ENCODE peak calls at places on chromosome 4, in four cellular contexts. L, W, D and C are unnamed samples.

GRCh38 chr4:34731045-34731444 is 1513.3 kb downstream of the ARAP2 start:
- DNase-seq in L (no peak), W (peak), D (no peak), C (no peak)

GRCh38 chr4:14984452-14984851 is 17.8 kb upstream of the CPEB2 start:
- DNase-seq in L (no peak), W (peak), D (no peak), C (no peak)

GRCh38 chr4:108651068-108651794 is 832 bp downstream of the OSTC start:
- DNase-seq in L (peak), W (peak), D (no peak), C (no peak)

GRCh38 chr4:93772858-93773257 is 55.7 kb upstream of the ATOH1 start:
- DNase-seq in L (no peak), W (no peak), D (no peak), C (no peak)

GRCh38 chr4:100510551-100510950 is 7.3 kb downstream of the EMCN start:
- DNase-seq in L (no peak), W (no peak), D (no peak), C (no peak)

GRCh38 chr4:154973636-154974035 is 192.6 kb downstream of the RBM46 start:
- DNase-seq in L (no peak), W (no peak), D (no peak), C (no peak)

GRCh38 chr4:183721207-183722081 is 62.4 kb downstream of the TRAPPC11 start:
- DNase-seq in L (peak), W (peak), D (no peak), C (no peak)

GRCh38 chr4:110198472-110199419 is at the start of gene ELOVL6:
- DNase-seq in L (peak), W (peak), D (peak), C (peak)

GRCh38 chr4:148770848-148771247 is 328.6 kb upstream of the NR3C2 start:
- DNase-seq in L (no peak), W (no peak), D (no peak), C (no peak)

GRCh38 chr4:13328591-13328990 is 155.5 kb downstream of the RAB28 start:
- DNase-seq in L (no peak), W (no peak), D (no peak), C (no peak)

GRCh38 chr4:9602389-9602914 is 158.2 kb downstream of the DEFB131A start:
- DNase-seq in L (no peak), W (no peak), D (no peak), C (no peak)

GRCh38 chr4:59571805-59572430 is 1628.2 kb upstream of the ADGRL3 start:
- DNase-seq in L (no peak), W (no peak), D (no peak), C (no peak)

GRCh38 chr4:150217192-150217591 is 138.9 kb downstream of the DCLK2 start:
- DNase-seq in L (peak), W (peak), D (no peak), C (no peak)

GRCh38 chr4:115790812-115791211 is 677.4 kb upstream of the NDST4 start:
- DNase-seq in L (no peak), W (no peak), D (no peak), C (no peak)

GRCh38 chr4:121220698-121221097 is 56.6 kb upstream of the TNIP3 start:
- DNase-seq in L (no peak), W (no peak), D (no peak), C (no peak)

GRCh38 chr4:84319124-84319523 is 180.0 kb downstream of the NKX6-1 start:
- DNase-seq in L (peak), W (peak), D (no peak), C (no peak)

GRCh38 chr4:112266823-112267222 is 18.9 kb downstream of the TIFA start:
- DNase-seq in L (no peak), W (peak), D (no peak), C (no peak)

GRCh38 chr4:120319230-120319761 is 252.6 kb upstream of the MAD2L1 start:
- DNase-seq in L (no peak), W (no peak), D (no peak), C (no peak)

GRCh38 chr4:86910369-86910768 is 18.1 kb upstream of the C4orf36 start:
- DNase-seq in L (no peak), W (no peak), D (no peak), C (no peak)

GRCh38 chr4:149344436-149344835 is 471.2 kb downstream of the IQCM start:
- DNase-seq in L (peak), W (peak), D (no peak), C (no peak)

GRCh38 chr4:52588771-52589591 is 70.1 kb downstream of the USP46 start:
- DNase-seq in L (peak), W (peak), D (no peak), C (no peak)

GRCh38 chr4:2722033-2722432 is 34.1 kb downstream of the TNIP2 start:
- DNase-seq in L (no peak), W (no peak), D (no peak), C (no peak)

GRCh38 chr4:15232725-15233597 is 194.9 kb upstream of the C1QTNF7 start:
- DNase-seq in L (peak), W (peak), D (no peak), C (no peak)

DNA sequence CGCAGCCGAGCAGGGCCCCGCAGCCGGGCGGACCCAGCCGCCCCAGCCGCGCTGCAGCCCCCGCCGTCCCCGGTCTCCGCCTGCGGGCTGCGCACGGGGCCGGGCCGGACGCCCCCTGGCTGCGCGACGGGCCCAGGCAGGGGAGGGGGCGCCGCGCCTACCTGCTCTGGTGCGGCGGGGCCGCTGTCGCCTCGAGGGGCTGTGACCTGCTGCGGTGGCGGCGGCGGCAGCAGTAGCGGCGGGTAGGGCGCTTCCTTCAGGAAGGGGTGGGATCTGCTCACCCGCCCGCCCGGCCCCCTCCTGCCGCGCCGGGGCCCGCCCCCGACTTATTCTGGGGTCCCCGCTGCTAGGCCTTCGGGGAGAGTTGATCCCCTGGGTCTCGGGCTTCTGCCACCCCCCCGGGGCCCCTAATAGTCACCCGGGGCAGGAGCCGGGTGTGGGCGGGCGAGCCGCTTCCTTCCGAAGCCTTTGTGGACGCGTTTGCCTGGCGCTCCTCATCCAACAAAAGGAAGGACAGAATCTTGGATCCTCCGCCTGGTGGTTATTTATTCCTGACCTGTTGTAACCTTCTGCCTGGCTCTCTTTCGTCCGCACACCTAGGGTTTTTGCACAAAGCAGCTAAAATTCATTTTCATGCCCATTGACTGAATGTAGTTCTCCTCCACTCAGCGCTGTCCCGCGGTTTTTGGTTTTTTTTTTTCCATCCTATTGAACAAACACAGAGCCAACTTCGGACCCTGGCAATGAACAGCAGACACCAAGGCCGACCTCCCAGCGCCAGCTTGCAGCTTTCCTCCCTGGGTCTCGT is at the start of gene TMEM150C:
- DNase-seq in L (no peak), W (peak), D (peak), C (no peak)
- TF ChIP-seq CTCF in L (no peak), W (no peak), D (no peak), C (peak)

DNA sequence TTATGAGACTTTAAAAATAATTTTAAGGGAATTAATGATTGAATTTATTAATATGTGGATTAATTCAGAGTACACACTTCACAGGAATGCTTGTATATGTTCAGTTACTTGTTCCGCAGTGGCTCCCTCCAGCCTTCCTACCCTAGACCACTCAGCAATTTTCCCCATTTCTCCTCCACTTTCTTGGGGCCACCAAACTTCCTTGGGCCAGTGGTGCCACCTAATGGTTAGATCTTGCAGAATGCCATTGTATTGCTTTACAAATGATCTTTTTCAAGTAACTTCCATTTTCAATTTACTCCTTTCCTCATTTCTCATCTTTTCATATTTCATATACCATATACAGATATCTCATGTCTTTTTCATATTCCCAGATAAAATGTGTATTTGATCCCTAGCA is 3.6 kb upstream of the RNF175 start:
- DNase-seq in L (no peak), W (no peak), D (no peak), C (no peak)
- TF ChIP-seq CTCF in L (peak), W (no peak), D (no peak), C (peak)

DNA sequence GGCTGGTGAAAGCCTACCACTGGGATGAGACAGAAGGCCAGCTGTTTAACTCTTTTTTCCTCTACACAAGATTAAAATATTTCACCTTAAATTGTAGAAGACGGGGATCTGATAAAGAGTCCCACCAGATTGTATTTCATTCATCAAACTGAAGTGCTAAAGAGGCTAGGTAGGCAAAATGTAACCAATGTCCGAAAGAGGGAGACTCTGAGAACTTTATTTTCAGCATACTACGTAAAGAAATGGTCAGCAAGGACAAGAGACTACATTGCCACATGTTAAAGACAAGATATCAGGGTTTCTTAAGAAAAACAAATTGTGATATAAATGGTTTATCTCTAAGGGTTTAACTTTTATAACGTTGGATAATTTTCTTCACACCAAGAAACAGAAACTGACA is 71.6 kb upstream of the INPP4B start:
- DNase-seq in L (no peak), W (no peak), D (no peak), C (no peak)
- TF ChIP-seq CTCF in L (no peak), W (no peak), D (no peak), C (no peak)

GRCh38 chr4:159944477-159944876 is 841.6 kb downstream of the RAPGEF2 start:
- DNase-seq in L (no peak), W (no peak), D (no peak), C (no peak)

GRCh38 chr4:159950707-159951106 is 847.8 kb downstream of the RAPGEF2 start:
- DNase-seq in L (no peak), W (no peak), D (no peak), C (no peak)

DNA sequence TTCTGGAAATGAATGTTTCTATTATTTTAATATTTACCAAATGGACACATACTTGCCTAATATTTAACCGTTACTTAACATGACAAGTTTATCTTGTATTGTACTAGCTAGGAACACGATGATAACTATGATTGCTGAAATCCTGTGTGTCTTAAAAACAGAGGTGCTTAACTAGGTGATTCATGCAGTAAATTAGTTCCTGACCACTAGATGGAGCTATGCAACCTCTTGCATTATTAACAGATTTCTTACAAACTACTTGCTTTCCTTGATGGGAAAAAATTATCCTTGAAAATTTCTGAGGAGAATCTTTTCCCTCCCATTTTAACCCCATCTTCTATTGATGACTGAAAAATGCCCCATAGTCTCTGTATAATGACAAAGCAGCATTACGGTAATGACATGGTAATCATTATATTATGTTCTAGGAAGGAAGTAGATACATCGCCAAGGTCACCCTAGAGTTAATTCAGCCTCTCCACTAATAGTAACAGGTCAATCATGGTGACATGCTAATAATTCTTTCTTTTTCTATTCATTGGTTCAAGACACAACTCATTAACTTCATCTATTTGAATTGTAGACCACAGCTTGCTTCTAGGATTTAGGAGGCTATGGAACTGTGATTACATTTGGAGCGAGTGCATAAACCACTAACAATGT is 844.2 kb downstream of the RAPGEF2 start:
- DNase-seq in L (peak), W (peak), D (no peak), C (no peak)
- TF ChIP-seq CTCF in L (peak), W (peak), D (peak), C (peak)

GRCh38 chr4:3848323-3848722 is 82.1 kb downstream of the ADRA2C start:
- DNase-seq in L (no peak), W (no peak), D (no peak), C (no peak)

GRCh38 chr4:3845744-3846429 is 79.7 kb downstream of the ADRA2C start:
- DNase-seq in L (no peak), W (no peak), D (no peak), C (no peak)

GRCh38 chr4:3849140-3849539 is 83.0 kb downstream of the ADRA2C start:
- DNase-seq in L (no peak), W (no peak), D (no peak), C (no peak)

GRCh38 chr4:3847211-3847940 is 81.2 kb downstream of the ADRA2C start:
- DNase-seq in L (no peak), W (no peak), D (no peak), C (no peak)

DNA sequence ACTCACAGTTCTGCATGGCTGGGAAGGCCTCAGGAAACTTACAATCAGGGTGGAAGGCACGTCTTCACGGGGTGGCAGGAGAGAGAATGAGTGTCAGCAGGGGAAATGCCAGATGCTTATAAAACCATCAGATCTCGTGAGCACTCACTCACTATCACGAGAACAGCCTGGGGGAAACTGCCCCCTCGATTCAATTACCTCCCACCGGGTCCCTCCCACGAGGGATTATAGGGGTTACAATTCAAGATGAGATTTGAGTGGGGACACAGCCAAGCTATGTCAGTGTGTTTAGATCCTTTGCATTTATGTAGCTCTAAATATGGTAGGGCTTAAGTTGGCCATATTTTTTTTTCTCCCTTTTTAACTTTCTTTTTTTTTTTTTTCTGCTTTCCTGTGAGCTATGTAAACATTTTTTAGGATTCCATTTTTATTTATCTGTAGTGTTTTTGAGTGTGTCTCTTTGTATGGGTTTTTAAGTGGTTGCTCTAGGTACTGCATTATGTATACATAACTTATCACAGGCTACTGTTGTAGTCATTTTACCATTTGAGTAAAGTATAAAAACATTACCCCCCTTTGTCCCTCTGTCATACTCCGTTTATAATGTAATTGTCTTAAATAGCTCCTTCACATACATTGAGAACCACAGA is 79.0 kb downstream of the ADRA2C start:
- DNase-seq in L (no peak), W (no peak), D (no peak), C (no peak)
- TF ChIP-seq CTCF in L (no peak), W (no peak), D (peak), C (peak)

DNA sequence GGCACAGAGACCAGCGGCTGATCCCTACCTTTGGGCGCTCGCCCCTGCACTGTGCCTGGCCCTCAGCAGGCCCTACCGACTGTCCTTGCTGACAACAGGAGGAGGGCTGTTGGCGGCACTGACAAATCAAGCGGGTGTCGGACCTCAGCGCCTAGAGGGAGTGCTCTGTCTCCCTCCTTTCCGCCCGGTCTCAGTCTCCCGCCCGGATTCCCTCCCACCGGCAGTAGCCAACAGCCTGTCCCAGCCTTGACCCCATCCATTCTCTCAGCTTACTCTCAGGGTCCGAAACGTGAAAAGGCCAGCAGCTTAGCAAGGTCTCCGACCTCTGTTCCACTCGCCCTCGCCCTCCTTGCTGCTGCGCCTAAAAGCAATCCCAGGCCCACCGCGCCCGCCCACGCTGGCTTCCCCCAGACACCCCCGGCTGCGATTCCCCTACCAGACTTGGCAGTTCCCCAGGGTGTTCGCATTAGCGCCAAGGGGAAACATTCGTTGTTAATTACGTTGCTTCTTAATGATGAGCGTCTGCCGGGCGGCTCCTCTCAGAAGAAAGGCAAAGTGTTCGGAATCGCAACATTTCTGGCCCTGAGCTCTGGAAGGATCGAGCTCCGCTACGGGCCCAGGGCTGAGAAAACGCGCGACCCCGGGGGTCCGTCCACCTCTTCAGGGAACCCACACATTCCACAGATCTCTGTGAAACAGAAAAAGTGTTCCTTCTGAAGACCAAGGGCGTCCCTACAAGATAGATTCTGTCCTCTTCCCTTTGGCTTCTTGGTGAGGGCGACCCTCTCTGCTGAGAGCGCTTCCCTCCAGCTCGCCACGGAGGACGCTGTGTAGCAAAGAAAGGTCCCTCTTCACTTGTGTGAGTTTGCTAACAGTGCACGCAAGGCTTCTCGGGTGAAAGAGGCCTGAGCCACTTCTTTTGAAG is 96.1 kb downstream of the SOWAHB start:
- DNase-seq in L (peak), W (peak), D (no peak), C (no peak)
- TF ChIP-seq CTCF in L (peak), W (no peak), D (no peak), C (no peak)

DNA sequence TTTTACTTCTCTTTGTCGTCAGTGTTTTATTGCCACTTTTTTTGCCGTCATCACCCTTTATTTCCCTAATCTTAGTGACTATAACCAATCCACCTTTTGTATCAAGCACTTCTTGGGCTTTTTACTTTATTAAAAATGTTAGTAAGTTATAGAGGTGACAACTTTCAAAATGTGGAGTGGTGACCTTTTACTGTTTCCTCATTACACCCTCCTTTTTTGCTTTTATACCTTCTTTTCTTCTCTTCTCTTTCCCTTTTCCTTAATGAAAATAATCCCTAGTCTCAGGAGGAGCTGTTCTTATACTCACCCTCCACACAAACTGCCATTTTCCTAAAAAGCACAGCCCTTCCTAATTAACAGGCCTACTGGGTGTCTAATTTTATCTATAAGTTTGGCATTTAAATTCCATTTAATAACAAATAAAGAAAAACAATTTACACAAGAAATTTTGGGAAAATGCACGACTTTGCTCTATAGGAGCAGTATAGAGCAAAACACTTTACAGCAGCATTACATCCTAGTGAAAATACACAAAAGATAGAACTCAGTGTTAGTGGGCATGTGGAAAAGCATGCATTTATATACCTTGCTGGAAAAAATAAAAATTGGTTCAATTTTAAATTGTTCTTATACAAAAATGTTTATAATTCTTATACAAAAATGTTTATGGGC is 27.3 kb downstream of the BBS12 start:
- DNase-seq in L (no peak), W (peak), D (no peak), C (no peak)
- TF ChIP-seq CTCF in L (peak), W (peak), D (peak), C (peak)